ENCODE peak calls at places on chromosomes 1 and 21, in seven cellular contexts. One of them, this sample, is unnamed.

GRCh38 chr21:44018813-44019567 is 6.9 kb downstream of the TRAPPC10 start:
- DNase-seq in T-helper 2 cell: no peak
- DNase-seq in activated CD8-positive, alpha-beta memory T cell treated with anti-CD3 and anti-CD28 coated beads, Interleukin-2, amount 50 U/mL, for 4 hours: no peak
- DNase-seq in EL: no peak
- DNase-seq in stimulated activated CD4-positive, alpha-beta T cell treated with anti-CD3 and anti-CD28 coated beads, Interleukin-2, amount 100 ng/mL, for 48 hours: no peak
- DNase-seq in amniotic stem cell: no peak
- DNase-seq in lung microvascular endothelial cell: no peak
- DNase-seq in this sample: no peak

GRCh38 chr1:27402349-27402754 is 9.9 kb downstream of the GPR3 start:
- DNase-seq in EL: peak; percentile 58
- DNase-seq in stimulated activated CD4-positive, alpha-beta T cell treated with anti-CD3 and anti-CD28 coated beads, Interleukin-2, amount 100 ng/mL, for 48 hours: no peak
- DNase-seq in amniotic stem cell: no peak
- DNase-seq in T-helper 2 cell: no peak
- DNase-seq in lung microvascular endothelial cell: peak; percentile 78
- DNase-seq in activated CD8-positive, alpha-beta memory T cell treated with anti-CD3 and anti-CD28 coated beads, Interleukin-2, amount 50 U/mL, for 4 hours: no peak
- DNase-seq in this sample: no peak

GRCh38 chr1:230681599-230681998 is 32.3 kb downstream of the AGT start:
- DNase-seq in T-helper 2 cell: no peak
- DNase-seq in stimulated activated CD4-positive, alpha-beta T cell treated with anti-CD3 and anti-CD28 coated beads, Interleukin-2, amount 100 ng/mL, for 48 hours: no peak
- DNase-seq in lung microvascular endothelial cell: peak; percentile 9
- DNase-seq in EL: peak; percentile 66
- DNase-seq in amniotic stem cell: peak; percentile 8
- DNase-seq in activated CD8-positive, alpha-beta memory T cell treated with anti-CD3 and anti-CD28 coated beads, Interleukin-2, amount 50 U/mL, for 4 hours: no peak
- DNase-seq in this sample: no peak

GRCh38 chr21:44255519-44255981 is 6.1 kb downstream of the DNMT3L start:
- DNase-seq in activated CD8-positive, alpha-beta memory T cell treated with anti-CD3 and anti-CD28 coated beads, Interleukin-2, amount 50 U/mL, for 4 hours: no peak
- DNase-seq in lung microvascular endothelial cell: no peak
- DNase-seq in T-helper 2 cell: no peak
- DNase-seq in EL: no peak
- DNase-seq in stimulated activated CD4-positive, alpha-beta T cell treated with anti-CD3 and anti-CD28 coated beads, Interleukin-2, amount 100 ng/mL, for 48 hours: no peak
- DNase-seq in amniotic stem cell: no peak
- DNase-seq in this sample: no peak

GRCh38 chr1:227919916-227920315 is 27.8 kb downstream of the WNT9A start:
- DNase-seq in T-helper 2 cell: no peak
- DNase-seq in EL: no peak
- DNase-seq in amniotic stem cell: no peak
- DNase-seq in stimulated activated CD4-positive, alpha-beta T cell treated with anti-CD3 and anti-CD28 coated beads, Interleukin-2, amount 100 ng/mL, for 48 hours: no peak
- DNase-seq in lung microvascular endothelial cell: no peak
- DNase-seq in activated CD8-positive, alpha-beta memory T cell treated with anti-CD3 and anti-CD28 coated beads, Interleukin-2, amount 50 U/mL, for 4 hours: no peak
- DNase-seq in this sample: no peak

GRCh38 chr1:154474802-154475201 is 27.2 kb upstream of the TDRD10 start:
- DNase-seq in stimulated activated CD4-positive, alpha-beta T cell treated with anti-CD3 and anti-CD28 coated beads, Interleukin-2, amount 100 ng/mL, for 48 hours: no peak
- DNase-seq in amniotic stem cell: no peak
- DNase-seq in T-helper 2 cell: no peak
- DNase-seq in EL: peak; percentile 88
- DNase-seq in activated CD8-positive, alpha-beta memory T cell treated with anti-CD3 and anti-CD28 coated beads, Interleukin-2, amount 50 U/mL, for 4 hours: no peak
- DNase-seq in lung microvascular endothelial cell: no peak
- DNase-seq in this sample: peak; percentile 49

GRCh38 chr1:41576620-41577019 is 92.1 kb upstream of the EDN2 start:
- DNase-seq in amniotic stem cell: no peak
- DNase-seq in EL: no peak
- DNase-seq in stimulated activated CD4-positive, alpha-beta T cell treated with anti-CD3 and anti-CD28 coated beads, Interleukin-2, amount 100 ng/mL, for 48 hours: no peak
- DNase-seq in lung microvascular endothelial cell: no peak
- DNase-seq in T-helper 2 cell: no peak
- DNase-seq in activated CD8-positive, alpha-beta memory T cell treated with anti-CD3 and anti-CD28 coated beads, Interleukin-2, amount 50 U/mL, for 4 hours: no peak
- DNase-seq in this sample: no peak

GRCh38 chr1:47783638-47784293 is 213.4 kb downstream of the TRABD2B start:
- DNase-seq in EL: no peak
- DNase-seq in amniotic stem cell: no peak
- DNase-seq in stimulated activated CD4-positive, alpha-beta T cell treated with anti-CD3 and anti-CD28 coated beads, Interleukin-2, amount 100 ng/mL, for 48 hours: no peak
- DNase-seq in activated CD8-positive, alpha-beta memory T cell treated with anti-CD3 and anti-CD28 coated beads, Interleukin-2, amount 50 U/mL, for 4 hours: no peak
- DNase-seq in lung microvascular endothelial cell: peak; percentile 14
- DNase-seq in T-helper 2 cell: no peak
- DNase-seq in this sample: no peak

GRCh38 chr21:43333301-43334062 is 93.4 kb downstream of the SIK1 start:
- DNase-seq in lung microvascular endothelial cell: peak; percentile 80
- DNase-seq in amniotic stem cell: peak; percentile 81
- DNase-seq in T-helper 2 cell: no peak
- DNase-seq in EL: peak; percentile 97
- DNase-seq in activated CD8-positive, alpha-beta memory T cell treated with anti-CD3 and anti-CD28 coated beads, Interleukin-2, amount 50 U/mL, for 4 hours: no peak
- DNase-seq in stimulated activated CD4-positive, alpha-beta T cell treated with anti-CD3 and anti-CD28 coated beads, Interleukin-2, amount 100 ng/mL, for 48 hours: no peak
- DNase-seq in this sample: no peak

GRCh38 chr1:188709146-188709545 is 1768.5 kb downstream of the BRINP3 start:
- DNase-seq in activated CD8-positive, alpha-beta memory T cell treated with anti-CD3 and anti-CD28 coated beads, Interleukin-2, amount 50 U/mL, for 4 hours: no peak
- DNase-seq in amniotic stem cell: no peak
- DNase-seq in stimulated activated CD4-positive, alpha-beta T cell treated with anti-CD3 and anti-CD28 coated beads, Interleukin-2, amount 100 ng/mL, for 48 hours: no peak
- DNase-seq in EL: no peak
- DNase-seq in lung microvascular endothelial cell: peak; percentile 83
- DNase-seq in T-helper 2 cell: no peak
- DNase-seq in this sample: no peak

GRCh38 chr1:162498442-162498785 is 796 bp downstream of the UHMK1 start:
- DNase-seq in T-helper 2 cell: no peak
- DNase-seq in EL: no peak
- DNase-seq in activated CD8-positive, alpha-beta memory T cell treated with anti-CD3 and anti-CD28 coated beads, Interleukin-2, amount 50 U/mL, for 4 hours: no peak
- DNase-seq in lung microvascular endothelial cell: no peak
- DNase-seq in amniotic stem cell: no peak
- DNase-seq in stimulated activated CD4-positive, alpha-beta T cell treated with anti-CD3 and anti-CD28 coated beads, Interleukin-2, amount 100 ng/mL, for 48 hours: no peak
- DNase-seq in this sample: peak; percentile 8

GRCh38 chr21:46394819-46395152 is 63.9 kb upstream of the DIP2A start:
- DNase-seq in activated CD8-positive, alpha-beta memory T cell treated with anti-CD3 and anti-CD28 coated beads, Interleukin-2, amount 50 U/mL, for 4 hours: no peak
- DNase-seq in amniotic stem cell: no peak
- DNase-seq in stimulated activated CD4-positive, alpha-beta T cell treated with anti-CD3 and anti-CD28 coated beads, Interleukin-2, amount 100 ng/mL, for 48 hours: no peak
- DNase-seq in lung microvascular endothelial cell: no peak
- DNase-seq in T-helper 2 cell: no peak
- DNase-seq in EL: no peak
- DNase-seq in this sample: no peak